ENCODE peak calls at places on chromosomes 1 and 21, in four cellular contexts. One of them, this sample, is unnamed.
A peak's percentile ranks its signal among the peaks of the same experiment; 100 is the strongest.

GRCh38 chr1:3313579-3313955 is 140.9 kb upstream of the ARHGEF16 start:
- DNase-seq in astrocyte: peak; percentile 93
- DNase-seq in cardiac muscle cell: no peak
- DNase-seq in lower lobe of right lung: peak; percentile 84
- DNase-seq in this sample: peak; percentile 92

GRCh38 chr1:202624781-202625108 is 85.5 kb downstream of the SYT2 start:
- DNase-seq in astrocyte: peak; percentile 23
- DNase-seq in cardiac muscle cell: no peak
- DNase-seq in lower lobe of right lung: no peak
- DNase-seq in this sample: no peak

GRCh38 chr1:203117611-203118575 is 9.6 kb upstream of the ADORA1 start:
- DNase-seq in astrocyte: peak; percentile 20
- DNase-seq in cardiac muscle cell: peak; percentile 89
- DNase-seq in lower lobe of right lung: peak; percentile 80
- DNase-seq in this sample: peak; percentile 72

GRCh38 chr1:50047916-50048694 is 24.4 kb upstream of the AGBL4 start:
- DNase-seq in astrocyte: no peak
- DNase-seq in cardiac muscle cell: peak; percentile 1
- DNase-seq in lower lobe of right lung: no peak
- DNase-seq in this sample: no peak

GRCh38 chr1:77175230-77175844 is 43.9 kb downstream of the PIGK start:
- DNase-seq in astrocyte: no peak
- DNase-seq in cardiac muscle cell: peak; percentile 1
- DNase-seq in lower lobe of right lung: no peak
- DNase-seq in this sample: peak; percentile 13

GRCh38 chr1:25647863-25648262 is 31.3 kb downstream of the MAN1C1 start:
- DNase-seq in astrocyte: no peak
- DNase-seq in cardiac muscle cell: no peak
- DNase-seq in lower lobe of right lung: no peak
- DNase-seq in this sample: no peak

GRCh38 chr1:246427611-246428010 is 79.5 kb downstream of the SMYD3 start:
- DNase-seq in astrocyte: no peak
- DNase-seq in cardiac muscle cell: no peak
- DNase-seq in lower lobe of right lung: no peak
- DNase-seq in this sample: no peak

GRCh38 chr1:185144233-185144632 is 12.5 kb downstream of the TRMT1L start:
- DNase-seq in astrocyte: peak; percentile 45
- DNase-seq in cardiac muscle cell: no peak
- DNase-seq in lower lobe of right lung: no peak
- DNase-seq in this sample: peak; percentile 57

GRCh38 chr21:43639470-43640178 is 19.7 kb downstream of the HSF2BP start:
- DNase-seq in astrocyte: no peak
- DNase-seq in cardiac muscle cell: no peak
- DNase-seq in lower lobe of right lung: no peak
- DNase-seq in this sample: peak; percentile 94

GRCh38 chr1:205711105-205712048 is 31.1 kb upstream of the SLC45A3 start:
- DNase-seq in astrocyte: peak; percentile 61
- DNase-seq in cardiac muscle cell: peak; percentile 91
- DNase-seq in lower lobe of right lung: no peak
- DNase-seq in this sample: peak; percentile 90

GRCh38 chr1:29548091-29548490 is 311.8 kb downstream of the PTPRU start:
- DNase-seq in astrocyte: no peak
- DNase-seq in cardiac muscle cell: no peak
- DNase-seq in lower lobe of right lung: no peak
- DNase-seq in this sample: no peak

GRCh38 chr1:214514032-214514818 is 37.2 kb downstream of the PTPN14 start:
- DNase-seq in astrocyte: peak; percentile 71
- DNase-seq in cardiac muscle cell: no peak
- DNase-seq in lower lobe of right lung: no peak
- DNase-seq in this sample: peak; percentile 47

GRCh38 chr21:45130324-45130774 is 56.0 kb downstream of the ADARB1 start:
- DNase-seq in astrocyte: peak; percentile 64
- DNase-seq in cardiac muscle cell: peak; percentile 63
- DNase-seq in lower lobe of right lung: no peak
- DNase-seq in this sample: peak; percentile 80

GRCh38 chr1:215418876-215419442 is 148.1 kb upstream of the KCTD3 start:
- DNase-seq in astrocyte: peak; percentile 6
- DNase-seq in cardiac muscle cell: no peak
- DNase-seq in lower lobe of right lung: no peak
- DNase-seq in this sample: no peak

GRCh38 chr1:162213281-162213909 is 143.9 kb downstream of the NOS1AP start:
- DNase-seq in astrocyte: peak; percentile 70
- DNase-seq in cardiac muscle cell: peak; percentile 52
- DNase-seq in lower lobe of right lung: peak; percentile 67
- DNase-seq in this sample: peak; percentile 64

GRCh38 chr1:6271001-6271400 is 10.1 kb upstream of the GPR153 start:
- DNase-seq in astrocyte: no peak
- DNase-seq in cardiac muscle cell: no peak
- DNase-seq in lower lobe of right lung: no peak
- DNase-seq in this sample: no peak

GRCh38 chr1:97893844-97894243 is 27.0 kb downstream of the DPYD start:
- DNase-seq in astrocyte: peak; percentile 31
- DNase-seq in cardiac muscle cell: no peak
- DNase-seq in lower lobe of right lung: no peak
- DNase-seq in this sample: no peak

GRCh38 chr1:118504867-118505266 is 319.8 kb upstream of the SPAG17 start:
- DNase-seq in astrocyte: no peak
- DNase-seq in cardiac muscle cell: no peak
- DNase-seq in lower lobe of right lung: no peak
- DNase-seq in this sample: no peak

GRCh38 chr21:32088471-32088870 is 190.4 kb downstream of the MIS18A start:
- DNase-seq in astrocyte: no peak
- DNase-seq in cardiac muscle cell: no peak
- DNase-seq in lower lobe of right lung: no peak
- DNase-seq in this sample: no peak

GRCh38 chr1:10980094-10980577 is 32.3 kb upstream of the TARDBP start:
- DNase-seq in astrocyte: peak; percentile 64
- DNase-seq in cardiac muscle cell: peak; percentile 77
- DNase-seq in lower lobe of right lung: peak; percentile 86
- DNase-seq in this sample: peak; percentile 62

GRCh38 chr1:43671626-43672330 is 21.8 kb downstream of the KDM4A start:
- DNase-seq in astrocyte: peak; percentile 76
- DNase-seq in cardiac muscle cell: no peak
- DNase-seq in lower lobe of right lung: no peak
- DNase-seq in this sample: peak; percentile 89

DNA sequence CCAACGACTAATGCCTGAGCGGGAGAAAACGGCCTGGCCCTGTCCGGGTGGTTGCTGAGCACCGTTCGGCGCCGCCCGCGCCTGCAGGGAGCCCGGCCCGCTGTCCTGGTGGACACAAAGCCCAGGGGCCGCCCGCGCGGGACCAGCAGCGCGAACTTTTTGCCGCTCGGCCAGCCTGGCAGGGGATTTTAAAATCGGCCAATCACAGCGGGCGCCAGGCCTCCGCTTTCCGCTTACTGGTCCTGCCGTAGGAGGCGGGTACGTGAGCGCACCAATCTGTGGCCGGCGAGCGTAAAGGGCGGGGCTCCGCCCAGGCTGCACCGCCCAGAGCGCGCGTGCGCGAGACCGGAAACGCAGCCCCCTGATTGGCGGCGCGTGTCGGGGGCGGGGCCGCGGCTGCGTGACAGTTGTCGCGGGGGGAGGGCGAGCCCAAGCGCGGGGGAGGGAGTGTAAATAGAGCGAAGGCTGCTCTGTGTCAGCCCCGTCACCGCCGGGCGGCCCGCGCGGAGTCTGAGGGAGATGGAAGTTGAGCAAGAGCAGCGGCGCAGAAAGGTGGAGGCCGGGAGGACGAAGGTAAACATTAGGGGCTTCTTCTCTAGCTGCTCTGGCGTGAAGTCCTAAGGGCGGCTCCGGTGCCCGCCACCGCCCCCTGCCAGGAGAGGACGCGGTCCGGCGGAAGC is at the start of the genes C21orf58 and PCNT:
- DNase-seq in astrocyte: peak; percentile 92
- DNase-seq in cardiac muscle cell: peak; percentile 98
- DNase-seq in lower lobe of right lung: peak; percentile 99
- DNase-seq in this sample: peak; percentile 98
- H3K4me3 ChIP-seq in astrocyte: peak within 1 kb of the TSS; percentile 82
- H3K4me3 ChIP-seq in cardiac muscle cell: peak within 1 kb of the TSS; percentile 86
- H3K4me3 ChIP-seq in lower lobe of right lung: peak within 1 kb of the TSS; percentile 85
- H3K4me3 ChIP-seq in this sample: peak within 1 kb of the TSS; percentile 93

DNA sequence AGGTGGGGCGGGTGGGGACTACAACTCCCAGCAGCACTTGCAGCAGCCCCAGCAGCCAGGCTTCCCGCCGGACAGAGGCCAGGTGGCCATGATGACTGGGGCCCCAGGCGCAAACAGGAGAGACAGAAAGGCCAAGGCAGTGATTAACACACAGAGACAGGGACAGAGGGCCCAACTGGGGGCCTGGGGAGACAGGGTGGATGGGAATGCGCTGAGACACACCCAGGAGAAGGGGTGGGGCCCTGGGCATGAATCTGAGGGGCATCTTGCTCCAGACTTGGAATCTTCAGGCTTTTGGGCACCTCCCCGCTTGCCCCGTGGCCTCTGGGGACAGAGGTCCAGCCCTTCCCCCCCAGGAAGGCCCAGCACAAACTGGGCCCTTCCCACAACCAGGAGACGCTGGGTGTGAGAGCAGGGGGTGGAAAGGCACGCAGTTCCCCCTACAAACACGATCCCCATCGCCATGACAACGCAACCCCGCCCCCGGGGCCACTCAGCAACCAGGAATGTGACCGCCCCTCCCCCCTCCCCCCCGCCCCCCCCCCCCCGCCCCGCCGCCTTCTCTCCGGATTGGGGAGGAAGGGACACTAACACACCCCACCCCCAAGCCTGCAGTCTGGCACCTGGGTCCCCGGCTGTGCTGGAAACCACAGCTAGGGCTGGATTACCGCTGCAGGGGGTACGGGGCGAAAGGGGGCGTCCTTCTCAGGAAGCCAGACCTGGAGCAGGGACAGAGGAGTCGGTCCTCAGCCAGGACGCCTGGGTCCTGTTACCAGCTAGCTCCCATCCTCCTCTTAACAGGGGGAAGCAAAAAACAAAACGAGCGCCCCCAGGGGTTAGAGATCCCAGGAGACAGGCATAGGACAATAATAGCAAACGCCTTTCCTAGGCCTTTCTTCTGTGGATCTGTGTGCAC is 4.5 kb downstream of the HDGF start:
- DNase-seq in astrocyte: peak; percentile 83
- DNase-seq in cardiac muscle cell: peak; percentile 87
- DNase-seq in lower lobe of right lung: peak; percentile 94
- DNase-seq in this sample: peak; percentile 95
- TF ChIP-seq CTCF in astrocyte: peak; percentile 8
- TF ChIP-seq CTCF in cardiac muscle cell: peak; percentile 23
- TF ChIP-seq CTCF in lower lobe of right lung: no peak
- TF ChIP-seq CTCF in this sample: peak; percentile 10

DNA sequence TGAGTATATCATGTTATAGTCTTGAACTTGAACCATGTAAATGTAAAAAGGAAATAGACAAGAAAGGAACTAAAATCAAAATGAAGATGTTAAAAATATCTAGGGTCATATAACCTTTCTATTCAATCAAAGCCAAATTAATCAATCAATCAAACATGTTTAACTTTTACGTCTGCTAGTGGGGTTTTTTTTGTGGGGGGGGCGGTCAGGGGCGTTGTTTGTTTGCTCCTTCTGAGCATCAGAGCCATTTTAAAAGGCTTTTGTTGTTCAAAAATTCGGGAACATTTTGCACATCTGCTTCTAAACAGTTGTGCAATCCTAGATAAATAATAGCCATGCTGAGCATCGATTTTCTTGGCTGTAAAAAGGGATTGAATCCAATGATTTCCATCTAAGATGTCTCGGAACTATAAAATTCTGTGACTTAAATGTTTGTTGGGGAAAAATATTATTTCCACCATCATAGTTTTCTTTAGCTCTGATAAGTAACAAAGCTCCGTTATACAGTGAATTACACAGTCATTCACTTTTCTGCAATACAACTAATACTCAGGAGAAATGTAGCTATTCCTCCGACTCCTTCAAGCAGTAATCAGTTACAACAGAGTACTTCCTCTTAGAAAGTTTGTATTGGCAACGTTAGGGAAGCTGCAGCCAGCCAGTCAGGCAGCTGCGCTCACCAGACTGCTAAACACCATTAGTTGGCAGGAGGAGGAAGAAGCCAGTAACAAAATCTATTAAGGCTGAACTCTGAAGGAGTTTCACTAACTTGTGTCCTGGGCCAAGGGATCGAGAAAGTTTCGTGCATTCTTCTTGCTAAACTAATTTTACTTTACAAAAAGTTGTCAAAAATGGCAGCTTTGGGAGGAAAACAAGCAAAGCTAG is 2.1 kb downstream of the SPATA6 start:
- DNase-seq in astrocyte: peak; percentile 77
- DNase-seq in cardiac muscle cell: peak; percentile 3
- DNase-seq in lower lobe of right lung: peak; percentile 76
- DNase-seq in this sample: peak; percentile 87
- H3K4me3 ChIP-seq in astrocyte: peak overlapping the region; percentile 16
- H3K4me3 ChIP-seq in cardiac muscle cell: no peak overlapping the region
- H3K4me3 ChIP-seq in lower lobe of right lung: peak overlapping the region; percentile 75
- H3K4me3 ChIP-seq in this sample: peak overlapping the region; percentile 73

DNA sequence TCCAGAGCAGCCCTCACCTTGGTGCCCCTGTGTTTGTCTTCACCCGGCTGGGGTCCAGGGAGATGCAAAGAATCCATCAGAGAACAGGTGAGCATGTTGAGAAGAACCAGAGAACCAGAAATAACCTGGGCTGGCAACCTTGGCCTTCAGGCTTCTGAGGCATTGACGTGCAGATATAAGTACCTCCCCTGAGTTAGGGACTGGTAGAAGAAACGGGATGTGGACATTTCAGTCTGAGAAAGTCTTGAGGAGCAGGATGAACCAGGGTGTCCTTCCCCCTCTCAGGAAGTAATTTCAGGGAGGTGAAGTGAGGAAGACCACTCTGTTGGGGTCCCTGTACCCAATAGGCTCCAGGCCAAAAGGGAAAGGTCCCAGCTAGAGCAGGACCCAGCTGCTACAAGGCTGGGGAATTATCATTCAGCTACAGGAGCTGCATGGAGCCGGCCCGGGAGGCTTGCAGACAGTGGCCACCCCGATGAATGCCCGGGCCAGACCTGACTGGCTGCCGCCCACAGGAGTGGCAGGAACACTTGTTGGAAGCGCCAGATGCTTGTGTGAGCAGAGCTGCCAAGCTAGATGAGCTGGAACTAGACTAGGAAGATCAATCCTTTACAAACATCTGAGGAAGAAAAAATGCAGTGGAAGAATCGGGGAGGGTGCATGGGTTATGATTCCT is 1.7 kb upstream of the AURKAIP1 start:
- DNase-seq in astrocyte: no peak
- DNase-seq in cardiac muscle cell: no peak
- DNase-seq in lower lobe of right lung: no peak
- DNase-seq in this sample: no peak
- TF ChIP-seq CTCF in astrocyte: no peak
- TF ChIP-seq CTCF in cardiac muscle cell: no peak
- TF ChIP-seq CTCF in lower lobe of right lung: no peak
- TF ChIP-seq CTCF in this sample: no peak